ENCODE peak calls at places on chromosomes 3 and 15, in ten cellular contexts. S, X, W, N, B, F, Z, A, D and J are unnamed samples.

GRCh38 chr3:173799073-173799830 is 401.7 kb downstream of the NLGN1 start:
- DNase-seq in S (no peak), D (no peak), X (no peak), Z (no peak), N (no peak), W (peak), A (no peak), F (no peak), B (no peak), J (no peak)

GRCh38 chr3:82087958-82088357 is 326.5 kb upstream of the GBE1 start:
- DNase-seq in Z (peak), S (no peak), B (no peak), D (no peak), X (no peak), A (no peak), W (peak), F (peak), N (no peak), J (no peak)

GRCh38 chr3:184037816-184038215 is 6.3 kb downstream of the HTR3D start:
- DNase-seq in X (no peak), W (no peak), S (no peak), B (no peak), N (no peak), Z (no peak), D (no peak), A (no peak), F (no peak), J (no peak)

GRCh38 chr3:31102196-31102879 is 207.9 kb upstream of the GADL1 start:
- DNase-seq in A (no peak), S (no peak), D (no peak), Z (no peak), W (no peak), F (no peak), B (no peak), N (no peak), X (no peak), J (no peak)

GRCh38 chr3:170429050-170429449 is 10.4 kb downstream of the CLDN11 start:
- DNase-seq in S (no peak), F (peak), D (no peak), X (no peak), B (no peak), N (no peak), A (no peak), Z (no peak), W (peak), J (no peak)

GRCh38 chr15:67064607-67065530 is 533 bp upstream of the SMAD3 start:
- DNase-seq in Z (no peak), N (no peak), D (peak), X (peak), F (no peak), A (peak), B (peak), S (no peak), W (no peak), J (peak)

GRCh38 chr3:152961323-152961722 is 126.4 kb downstream of the P2RY1 start:
- DNase-seq in S (no peak), W (peak), Z (peak), F (peak), A (no peak), D (peak), N (no peak), X (no peak), B (peak), J (no peak)

GRCh38 chr3:170643831-170644230 is 58.0 kb upstream of the SLC7A14 start:
- DNase-seq in X (no peak), N (no peak), Z (no peak), A (no peak), B (no peak), S (no peak), W (no peak), F (no peak), D (no peak), J (no peak)

GRCh38 chr15:38603271-38603670 is 38.7 kb upstream of the RASGRP1 start:
- DNase-seq in X (no peak), Z (no peak), N (no peak), W (no peak), F (no peak), A (no peak), B (no peak), D (no peak), S (no peak), J (no peak)

GRCh38 chr3:17850448-17850847 is 108.0 kb upstream of the TBC1D5 start:
- DNase-seq in X (no peak), D (no peak), Z (no peak), B (no peak), W (peak), N (no peak), A (no peak), F (no peak), S (no peak), J (no peak)

GRCh38 chr3:197236362-197236761 is 62.0 kb downstream of the DLG1 start:
- DNase-seq in W (no peak), D (no peak), Z (no peak), N (no peak), F (no peak), A (no peak), S (no peak), X (no peak), B (no peak), J (no peak)

GRCh38 chr3:155367510-155367909 is 74.0 kb upstream of the STRIT1 start:
- DNase-seq in X (no peak), Z (no peak), B (no peak), W (no peak), A (no peak), S (no peak), F (no peak), N (no peak), D (no peak), J (no peak)

GRCh38 chr15:78088773-78089080 is 3.6 kb upstream of the SH2D7 start:
- DNase-seq in F (no peak), W (no peak), A (no peak), B (no peak), X (no peak), S (no peak), Z (no peak), D (no peak), N (no peak), J (no peak)

GRCh38 chr3:156382458-156383346 is 172.2 kb downstream of the SSR3 start:
- DNase-seq in D (peak), N (no peak), B (no peak), Z (peak), F (peak), W (no peak), S (no peak), X (peak), A (no peak), J (peak)

GRCh38 chr15:73333001-73333400 is 35.8 kb downstream of the HCN4 start:
- DNase-seq in F (no peak), D (no peak), Z (no peak), W (no peak), B (no peak), A (peak), N (no peak), X (no peak), S (no peak), J (no peak)
- H3K4me3 ChIP-seq in F (no peak), D (no peak), Z (no peak), W (no peak), B (no peak), A (no peak), N (no peak), X (no peak), S (no peak), J (no peak)

DNA sequence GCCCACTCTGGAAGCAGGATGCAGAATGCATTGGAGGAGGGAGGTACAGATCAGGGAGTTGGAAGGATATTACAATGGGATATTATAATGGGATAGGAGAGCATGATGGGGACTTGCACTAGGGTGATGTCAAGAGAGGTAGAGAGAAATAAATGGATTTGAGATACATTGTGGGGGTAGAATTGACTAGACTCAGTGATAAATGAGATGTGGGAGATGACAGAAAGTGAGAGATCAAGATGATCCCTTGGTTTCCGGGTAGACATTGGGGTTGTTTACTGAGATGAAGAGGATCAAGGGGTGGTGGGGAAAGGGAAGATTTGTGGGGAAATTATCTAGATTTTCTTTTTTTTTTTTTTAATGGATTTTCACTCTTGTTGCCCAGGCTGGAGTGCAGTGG is 42.7 kb downstream of the BFSP2 start:
- DNase-seq in W (no peak), N (no peak), Z (no peak), A (no peak), B (no peak), F (no peak), X (no peak), D (no peak), S (no peak), J (no peak)
- H3K4me3 ChIP-seq in W (no peak), N (no peak), Z (no peak), A (no peak), B (no peak), F (no peak), X (no peak), D (no peak), S (no peak), J (no peak)

DNA sequence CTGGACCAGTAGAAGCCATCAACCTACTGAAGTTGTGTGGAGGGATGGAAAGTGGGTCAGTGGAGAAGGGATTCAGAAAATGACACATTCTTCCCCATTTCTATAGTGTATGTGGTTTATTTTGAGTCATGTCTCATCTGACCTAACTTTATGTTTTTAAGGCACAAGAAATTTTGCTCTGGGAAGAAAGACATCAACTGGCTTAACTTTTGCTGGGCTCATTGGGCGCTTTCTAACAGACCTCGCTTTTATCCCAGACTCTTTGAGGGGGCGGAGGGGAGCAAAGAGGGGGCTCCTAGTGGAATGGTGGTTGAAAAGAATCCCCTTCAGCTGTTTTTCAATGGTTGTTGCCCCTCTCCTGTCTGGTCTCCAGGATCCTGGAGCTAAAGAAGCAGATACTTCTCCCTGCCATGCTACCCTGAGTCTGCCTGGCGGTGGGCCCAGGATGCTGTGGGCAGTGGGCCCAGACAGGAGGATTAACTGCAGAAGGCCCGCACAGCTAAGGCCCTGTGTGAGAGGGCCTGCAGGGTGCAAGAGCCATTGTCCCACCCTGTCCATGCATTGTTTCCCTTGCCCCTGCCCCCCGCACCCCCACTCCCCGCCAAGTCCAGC is 14.5 kb downstream of the CSRNP1 start:
- DNase-seq in W (peak), N (no peak), F (no peak), D (no peak), B (peak), A (no peak), S (no peak), Z (peak), X (no peak), J (peak)
- H3K4me3 ChIP-seq in W (no peak), N (no peak), F (no peak), D (no peak), B (no peak), A (no peak), S (no peak), Z (no peak), X (no peak), J (no peak)

GRCh38 chr3:186235554-186235953 is 126.5 kb downstream of the DGKG start:
- DNase-seq in A (no peak), D (no peak), N (no peak), W (no peak), X (no peak), B (no peak), F (no peak), S (no peak), Z (no peak), J (no peak)
- H3K4me3 ChIP-seq in A (no peak), D (no peak), N (no peak), W (no peak), X (no peak), B (no peak), F (no peak), S (no peak), Z (no peak), J (no peak)

GRCh38 chr3:61080737-61081445 is 170.4 kb downstream of the FHIT start:
- DNase-seq in D (no peak), B (no peak), N (no peak), S (no peak), F (no peak), A (no peak), Z (no peak), X (no peak), W (no peak), J (no peak)

GRCh38 chr3:61081554-61081953 is 169.7 kb downstream of the FHIT start:
- DNase-seq in N (no peak), A (no peak), D (no peak), W (no peak), B (no peak), F (no peak), Z (no peak), X (no peak), S (no peak), J (no peak)

GRCh38 chr3:61078016-61078415 is 173.2 kb downstream of the FHIT start:
- DNase-seq in F (no peak), N (no peak), X (no peak), W (no peak), S (no peak), D (no peak), Z (no peak), A (no peak), B (no peak), J (no peak)

GRCh38 chr3:61073532-61073931 is 177.7 kb downstream of the FHIT start:
- DNase-seq in W (no peak), F (no peak), N (no peak), S (no peak), B (no peak), D (no peak), Z (no peak), X (no peak), A (no peak), J (no peak)

DNA sequence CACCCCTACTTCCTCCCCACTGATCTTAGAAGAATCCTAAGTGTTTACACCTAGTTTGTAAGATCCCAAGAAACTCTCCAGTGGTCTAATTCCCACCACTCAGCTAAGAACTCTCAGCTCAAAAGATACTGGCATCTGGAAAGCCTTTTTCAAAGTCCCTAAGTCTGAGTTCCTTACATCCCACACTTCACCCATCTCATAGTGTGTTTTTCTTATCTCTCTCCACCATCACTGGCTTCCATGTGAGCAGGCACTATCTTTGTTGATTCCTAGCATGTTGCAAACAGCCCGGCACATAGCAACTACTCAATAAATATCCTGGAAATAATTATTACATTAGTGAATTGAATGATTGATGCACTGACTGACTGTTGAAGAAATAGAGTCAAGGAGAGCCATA is 173.7 kb downstream of the FHIT start:
- DNase-seq in D (no peak), X (no peak), Z (no peak), F (no peak), A (no peak), S (no peak), B (no peak), N (no peak), W (no peak), J (no peak)
- H3K4me3 ChIP-seq in D (no peak), X (no peak), Z (no peak), F (no peak), A (no peak), S (no peak), B (no peak), N (no peak), W (no peak), J (no peak)